ENCODE peak calls at places on chromosomes 3 and 15, in ten cellular contexts. U is stimulated activated CD8-positive, alpha-beta memory T cell treated with anti-CD3 and anti-CD28 coated beads, Interleukin-4, amount 100 ng/mL, for 24 hours; T is naive thymus-derived CD4-positive, alpha-beta T cell; K is substantia nigra; V is MCF 10A; W is activated naive CD4-positive, alpha-beta T cell treated with Interleukin-2 at 50 U/mL for 16 hours; M is body of pancreas; Z is T-helper 17 cell; S is colonic mucosa; G is brain microvascular endothelial cell. R is an unnamed sample.

GRCh38 chr3:191774485-191774884 is 313.5 kb downstream of the PYDC2 start:
- DNase-seq in W (no peak), M (no peak), T (no peak), K (no peak), U (no peak), Z (no peak), S (no peak), V (peak), G (no peak), R (peak)

GRCh38 chr15:45448066-45448510 is 69.7 kb upstream of the GATM start:
- DNase-seq in Z (no peak), U (no peak), W (no peak), V (no peak), S (peak), M (peak), K (no peak), G (no peak), T (no peak), R (no peak)

GRCh38 chr15:52163321-52164190 is 27.6 kb downstream of the GNB5 start:
- DNase-seq in G (no peak), Z (no peak), W (no peak), M (no peak), U (no peak), K (no peak), T (no peak), V (no peak), S (no peak), R (peak)

GRCh38 chr3:66014641-66015040 is 24.1 kb downstream of the MAGI1 start:
- DNase-seq in V (no peak), S (no peak), Z (no peak), G (no peak), M (no peak), K (no peak), T (no peak), W (no peak), U (no peak), R (no peak)

GRCh38 chr15:68730491-68731317 is 90.0 kb downstream of the ANP32A start:
- DNase-seq in Z (no peak), G (peak), W (peak), U (no peak), S (peak), T (peak), V (peak), M (peak), K (peak), R (peak)

GRCh38 chr3:188468672-188469071 is 314.7 kb downstream of the LPP start:
- DNase-seq in Z (no peak), V (peak), K (no peak), S (no peak), U (no peak), M (peak), G (no peak), T (no peak), W (no peak), R (no peak)

GRCh38 chr15:27036210-27036609 is 65.2 kb downstream of the GABRG3 start:
- DNase-seq in K (no peak), Z (no peak), W (no peak), V (no peak), G (no peak), S (no peak), U (no peak), T (no peak), M (no peak), R (no peak)

GRCh38 chr3:106010829-106011228 is 142.0 kb upstream of the CBLB start:
- DNase-seq in S (no peak), W (no peak), U (no peak), M (no peak), T (no peak), G (no peak), Z (no peak), V (no peak), K (no peak), R (peak)

GRCh38 chr3:69541823-69542264 is 156.0 kb upstream of the FRMD4B start:
- DNase-seq in V (no peak), T (no peak), M (no peak), W (no peak), U (no peak), K (no peak), G (no peak), Z (no peak), S (no peak), R (peak)

GRCh38 chr3:102712896-102713295 is 278.1 kb downstream of the ZPLD1 start:
- DNase-seq in U (no peak), G (no peak), M (no peak), T (no peak), Z (no peak), S (no peak), V (no peak), W (no peak), K (no peak), R (no peak)

GRCh38 chr3:118354556-118354955 is 680.1 kb downstream of the IGSF11 start:
- DNase-seq in K (no peak), G (no peak), Z (no peak), M (no peak), S (no peak), U (no peak), T (no peak), V (no peak), W (no peak), R (peak)

GRCh38 chr3:63921741-63922482 is 9.7 kb upstream of the SCAANT1 start:
- DNase-seq in S (no peak), M (no peak), G (no peak), K (no peak), T (no peak), V (no peak), U (no peak), W (no peak), Z (no peak), R (no peak)

GRCh38 chr3:133540896-133541674 is 32.4 kb upstream of the CDV3 start:
- DNase-seq in M (peak), U (no peak), W (no peak), S (peak), G (no peak), K (no peak), T (no peak), Z (no peak), V (peak), R (no peak)

GRCh38 chr3:169660709-169661566 is 2.6 kb downstream of the MECOM start:
- DNase-seq in M (peak), S (no peak), Z (no peak), V (no peak), K (no peak), W (no peak), T (no peak), U (no peak), G (no peak), R (no peak)

GRCh38 chr15:81516461-81516860 is 142.4 kb upstream of the TMC3 start:
- DNase-seq in S (no peak), K (no peak), T (no peak), M (no peak), V (peak), Z (no peak), G (peak), U (no peak), W (no peak), R (no peak)

GRCh38 chr15:43930556-43930955 is 103.8 kb downstream of the WDR76 start:
- DNase-seq in Z (no peak), U (no peak), K (no peak), S (no peak), V (no peak), W (no peak), M (no peak), G (no peak), T (no peak), R (no peak)

GRCh38 chr3:73049319-73049718 is 12.1 kb upstream of the EBLN2 start:
- DNase-seq in K (no peak), M (no peak), T (no peak), W (no peak), U (no peak), Z (no peak), V (no peak), S (no peak), G (no peak), R (no peak)

GRCh38 chr3:19146685-19147650 is 1.3 kb upstream of the KCNH8 start:
- DNase-seq in U (peak), W (peak), K (peak), M (peak), V (peak), G (peak), S (peak), Z (peak), T (peak), R (peak)

GRCh38 chr15:49964071-49964470 is 155.0 kb downstream of the ATP8B4 start:
- DNase-seq in S (no peak), U (no peak), K (no peak), G (no peak), W (no peak), M (no peak), V (no peak), Z (no peak), T (no peak), R (no peak)

GRCh38 chr3:172520332-172520831 is 2.8 kb downstream of the TNFSF10 start:
- DNase-seq in V (no peak), G (peak), W (peak), M (no peak), Z (no peak), K (no peak), S (peak), T (peak), U (no peak), R (no peak)

GRCh38 chr3:148975277-148975676 is 16.1 kb upstream of the GYG1 start:
- DNase-seq in V (no peak), U (no peak), Z (no peak), W (no peak), M (no peak), S (no peak), K (no peak), T (no peak), G (no peak), R (peak)

GRCh38 chr15:77974098-77974414 is 103.5 kb downstream of the TBC1D2B start:
- DNase-seq in S (peak), T (no peak), G (peak), M (peak), K (peak), U (no peak), Z (no peak), W (no peak), V (peak), R (no peak)

GRCh38 chr3:9448071-9448470 is 50.7 kb downstream of the SETD5 start:
- DNase-seq in M (no peak), S (no peak), G (no peak), U (no peak), T (no peak), K (no peak), V (no peak), W (no peak), Z (no peak), R (no peak)

GRCh38 chr3:99678023-99678422 is 39.6 kb downstream of the COL8A1 start:
- DNase-seq in W (no peak), G (peak), K (no peak), Z (no peak), V (peak), U (no peak), M (peak), T (no peak), S (no peak), R (no peak)